ENCODE peak calls at places on chromosomes 5 and 9, in ten cellular contexts. A, I, P, D, S, X, B, T, J and F are unnamed samples.
A peak's percentile ranks its signal among the peaks of the same experiment; 100 is the strongest.

GRCh38 chr5:127307868-127308267 is 17.3 kb downstream of the MEGF10 start:
- DNase-seq in P (no peak), I (no peak), B (no peak), D (peak; percentile 54), J (no peak), T (no peak), S (peak; percentile 90), A (no peak), X (no peak), F (no peak)

GRCh38 chr5:31220968-31221367 is 27.5 kb downstream of the CDH6 start:
- DNase-seq in X (no peak), T (no peak), A (no peak), I (no peak), P (no peak), S (no peak), B (no peak), J (no peak), D (no peak), F (peak; percentile 26)

GRCh38 chr5:6772886-6773285 is 59.7 kb downstream of the TENT4A start:
- DNase-seq in I (no peak), T (no peak), A (peak; percentile 17), D (no peak), P (no peak), S (no peak), X (no peak), J (no peak), B (no peak), F (no peak)

GRCh38 chr5:90545511-90545910 is 13.1 kb upstream of the ADGRV1 start:
- DNase-seq in B (no peak), J (no peak), A (no peak), S (no peak), D (no peak), P (no peak), X (no peak), T (no peak), I (no peak), F (no peak)

GRCh38 chr5:82603280-82603987 is 325.3 kb upstream of the RPS23 start:
- DNase-seq in X (no peak), A (no peak), D (no peak), P (no peak), J (no peak), B (no peak), S (no peak), I (no peak), T (no peak), F (no peak)

GRCh38 chr5:127980843-127981242 is 102.7 kb upstream of the SLC12A2 start:
- DNase-seq in T (no peak), X (no peak), A (no peak), B (no peak), D (no peak), S (no peak), P (no peak), I (no peak), J (no peak), F (peak; percentile 53)

GRCh38 chr5:16456103-16456832 is 9.3 kb downstream of the ZNF622 start:
- DNase-seq in X (peak; percentile 78), B (peak; percentile 49), I (peak; percentile 77), P (no peak), D (peak; percentile 89), J (peak; percentile 72), S (peak; percentile 83), A (peak; percentile 81), T (peak; percentile 38), F (peak; percentile 96)

GRCh38 chr5:10278658-10279279 is 28.7 kb downstream of the CCT5 start:
- DNase-seq in T (no peak), A (no peak), J (no peak), P (no peak), I (no peak), B (no peak), D (no peak), S (no peak), X (no peak), F (no peak)

GRCh38 chr5:138109463-138110265 is 25.8 kb downstream of the WNT8A start:
- DNase-seq in J (peak; percentile 46), D (no peak), T (no peak), I (peak; percentile 55), B (no peak), S (no peak), P (no peak), X (no peak), A (peak; percentile 51), F (peak; percentile 47)

GRCh38 chr5:120703923-120704445 is 239.9 kb downstream of the PRR16 start:
- DNase-seq in P (no peak), A (no peak), D (peak; percentile 64), I (no peak), S (peak; percentile 3), T (no peak), B (no peak), X (no peak), J (no peak), F (no peak)

DNA sequence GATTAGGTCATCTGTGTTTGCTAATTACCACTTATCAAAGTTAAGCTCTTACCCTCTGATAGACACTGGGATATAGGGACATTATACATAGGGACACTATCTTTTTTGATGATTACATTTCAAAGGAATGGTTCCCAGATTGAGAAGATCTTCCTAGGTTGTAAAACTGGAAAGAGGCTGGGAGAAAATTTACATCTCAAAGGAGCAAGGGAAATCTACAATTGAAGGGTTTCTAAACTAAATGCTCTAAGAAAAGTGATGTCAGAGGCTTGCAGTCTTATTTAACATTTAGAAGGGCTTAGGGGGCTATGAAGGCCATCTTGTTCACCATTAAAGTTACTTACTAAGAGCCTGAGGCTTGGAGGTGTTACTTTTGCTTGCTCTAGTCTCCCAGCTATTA is 242.8 kb downstream of the PRR16 start:
- DNase-seq in T (no peak), I (no peak), S (no peak), J (no peak), B (no peak), A (no peak), D (peak; percentile 91), X (no peak), P (no peak), F (no peak)
- H3K4me2 ChIP-seq in T (no peak overlapping the region), I (no peak overlapping the region), S (no peak overlapping the region), J (no peak overlapping the region), B (no peak overlapping the region), A (no peak overlapping the region), D (peak overlapping the region; percentile 13), X (no peak overlapping the region), P (no peak overlapping the region), F (no peak overlapping the region)

GRCh38 chr5:142977363-142978051 is 207.3 kb downstream of the ARHGAP26 start:
- DNase-seq in D (no peak), B (no peak), I (peak; percentile 97), P (no peak), A (peak; percentile 85), S (no peak), X (no peak), T (peak; percentile 62), J (peak; percentile 96), F (peak; percentile 71)
- H3K27ac ChIP-seq in D (no peak overlapping the region), B (peak overlapping the region; percentile 56), I (no peak overlapping the region), P (no peak overlapping the region), A (peak overlapping the region; percentile 45), S (no peak overlapping the region), X (no peak overlapping the region), T (peak overlapping the region; percentile 44), J (peak overlapping the region; percentile 43), F (peak overlapping the region; percentile 67)

DNA sequence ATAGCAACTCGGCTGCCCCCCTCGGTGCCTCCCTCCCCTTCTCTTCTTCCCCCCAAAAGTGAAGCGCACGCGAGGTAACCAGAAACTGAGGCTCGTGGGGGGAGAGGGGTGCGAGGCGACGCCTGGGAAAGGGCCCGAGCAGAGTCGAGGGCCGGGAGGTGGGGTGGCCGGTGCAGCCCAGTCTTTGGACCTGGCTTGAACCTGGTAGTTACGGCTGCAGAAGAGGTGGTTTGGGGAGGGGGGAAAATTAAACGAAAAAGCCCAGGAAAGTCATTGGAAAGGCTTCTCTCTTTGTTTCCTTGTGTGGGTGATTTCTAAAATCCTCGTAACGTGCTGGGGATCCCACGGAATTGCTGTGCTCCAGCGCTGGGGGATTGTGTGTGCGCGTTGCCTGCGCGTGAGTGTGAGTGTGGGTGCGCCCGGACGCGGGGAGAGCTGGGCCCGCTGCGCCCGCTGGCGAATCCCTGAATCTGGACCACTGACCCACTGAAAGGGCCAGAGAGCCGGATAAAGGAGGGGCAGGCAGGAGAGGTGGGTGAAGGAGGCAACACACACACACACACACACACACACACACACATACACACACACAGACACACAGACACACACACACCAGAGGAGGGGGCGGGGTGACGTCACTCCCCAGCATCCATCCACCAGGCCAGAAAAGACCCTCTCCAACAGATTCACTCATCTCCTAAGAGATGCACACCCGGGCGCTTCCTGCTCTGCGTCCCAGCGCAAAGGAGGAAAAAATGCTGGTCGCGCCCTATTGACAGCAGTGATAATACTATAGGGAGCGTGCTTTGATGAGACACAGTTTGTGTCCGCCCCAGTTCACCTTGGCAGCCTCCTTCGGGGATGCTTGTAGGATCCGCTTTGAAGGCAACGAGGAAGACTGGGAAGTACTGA is 1058.9 kb upstream of the DMAC1 start:
- DNase-seq in T (no peak), S (peak; percentile 53), A (no peak), I (peak; percentile 3), J (no peak), P (no peak), X (no peak), D (peak; percentile 60), B (no peak), F (no peak)
- TF ChIP-seq EZH2 in T (no peak), S (no peak), A (no peak), I (no peak), J (no peak), P (no peak), X (no peak), D (no peak), B (no peak), F (no peak)

DNA sequence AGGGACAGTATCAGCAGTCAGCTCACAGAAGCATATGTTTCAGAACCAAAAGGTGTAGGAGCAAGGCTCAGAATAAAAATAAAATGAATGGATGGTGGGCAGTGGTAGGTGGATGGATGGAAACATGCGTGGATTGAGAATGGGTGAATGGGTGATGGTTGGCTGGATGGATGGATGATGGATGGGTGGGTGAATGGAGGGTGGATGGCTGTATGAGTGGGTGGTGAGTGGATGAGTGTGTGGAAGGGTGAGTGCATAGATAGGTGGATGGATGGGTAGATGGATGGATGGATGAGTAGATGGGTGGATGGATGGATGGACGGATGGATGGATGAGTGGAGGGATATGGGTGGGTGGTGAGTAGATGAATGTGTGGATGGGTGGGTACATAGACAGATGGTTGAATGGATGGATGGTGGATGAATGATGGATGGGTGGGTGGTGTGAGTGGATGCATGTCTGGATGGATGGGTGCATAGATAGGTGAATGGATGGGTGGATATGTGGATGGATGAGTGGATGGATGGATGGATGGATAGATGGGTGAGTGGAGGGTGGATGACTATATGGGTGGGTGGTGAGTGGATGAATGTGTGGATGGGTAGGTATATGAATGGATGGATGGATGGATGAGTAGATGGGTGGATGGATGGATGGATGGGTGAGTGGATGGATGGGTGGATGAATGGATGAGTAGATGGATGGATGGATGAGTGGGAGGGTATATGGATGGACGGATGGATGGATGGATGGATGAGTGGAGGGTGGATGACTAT is 164.2 kb downstream of the C9orf50 start:
- DNase-seq in S (no peak), B (no peak), J (no peak), I (no peak), A (no peak), T (no peak), P (no peak), X (no peak), D (no peak), F (no peak)
- H3K4me2 ChIP-seq in S (no peak overlapping the region), B (no peak overlapping the region), J (no peak overlapping the region), I (no peak overlapping the region), A (no peak overlapping the region), T (no peak overlapping the region), P (no peak overlapping the region), X (no peak overlapping the region), D (no peak overlapping the region), F (no peak overlapping the region)

GRCh38 chr9:137273616-137274320 is 3.8 kb upstream of the TOR4A start:
- DNase-seq in A (no peak), J (no peak), P (no peak), B (no peak), X (no peak), I (no peak), D (no peak), S (no peak), T (no peak), F (no peak)
- H3K27ac ChIP-seq in A (no peak overlapping the region), J (no peak overlapping the region), P (no peak overlapping the region), B (peak overlapping the region; percentile 56), X (no peak overlapping the region), I (no peak overlapping the region), D (no peak overlapping the region), S (no peak overlapping the region), T (no peak overlapping the region), F (no peak overlapping the region)